ENCODE peak calls at places on chromosomes 16 and 17, in seven cellular contexts. W is Caco-2, H is tibial artery, F is bronchial epithelial cell, T is GM23338, P is testis, S is right lobe of liver. U is an unnamed sample.
A peak's percentile ranks its signal among the peaks of the same experiment; 100 is the strongest.

GRCh38 chr17:17605083-17605746 is 13.7 kb upstream of the PEMT start:
- DNase-seq in W (no peak), H (no peak), F (no peak), T (no peak), P (no peak), S (no peak), U (no peak)

GRCh38 chr17:47915667-47916242 is 19.7 kb downstream of the SP2 start:
- DNase-seq in W (no peak), H (no peak), F (peak; percentile 34), T (no peak), P (peak; percentile 45), S (no peak), U (no peak)

GRCh38 chr17:35536664-35537160 is 766 bp downstream of the SLFN12L start:
- DNase-seq in W (no peak), H (no peak), F (no peak), T (no peak), P (no peak), S (no peak), U (no peak)

GRCh38 chr17:78875738-78876597 is 27.0 kb downstream of the CEP295NL start:
- DNase-seq in W (no peak), H (no peak), F (no peak), T (no peak), P (no peak), S (no peak), U (no peak)

GRCh38 chr17:74212262-74212912 is 984 bp upstream of the TTYH2 start:
- DNase-seq in W (peak; percentile 30), H (no peak), F (no peak), T (peak; percentile 62), P (peak; percentile 42), S (no peak), U (no peak)

GRCh38 chr17:6052926-6053325 is 17.3 kb upstream of the WSCD1 start:
- DNase-seq in W (no peak), H (no peak), F (peak; percentile 35), T (no peak), P (no peak), S (no peak), U (no peak)

GRCh38 chr16:5604770-5605169 is 507.2 kb upstream of the EEF2KMT start:
- DNase-seq in W (peak; percentile 16), H (no peak), F (no peak), T (peak; percentile 46), P (no peak), S (no peak), U (no peak)

GRCh38 chr16:58614212-58614611 is 15.4 kb downstream of the CNOT1 start:
- DNase-seq in W (no peak), H (no peak), F (no peak), T (no peak), P (no peak), S (no peak), U (no peak)

GRCh38 chr16:53054670-53055485 is at the start of gene CHD9:
- DNase-seq in W (peak; percentile 92), H (peak; percentile 90), F (peak; percentile 52), T (peak; percentile 94), P (peak; percentile 87), S (peak; percentile 89), U (no peak)

GRCh38 chr17:3658784-3659449 is 9.5 kb downstream of the TAX1BP3 start:
- DNase-seq in W (no peak), H (no peak), F (no peak), T (no peak), P (no peak), S (no peak), U (no peak)

GRCh38 chr16:2162676-2163118 is 7.1 kb downstream of the TRAF7 start:
- DNase-seq in W (no peak), H (no peak), F (no peak), T (no peak), P (no peak), S (no peak), U (no peak)

GRCh38 chr16:2161911-2162310 is 6.3 kb downstream of the TRAF7 start:
- DNase-seq in W (no peak), H (no peak), F (no peak), T (no peak), P (no peak), S (no peak), U (no peak)

GRCh38 chr16:2159052-2159838 is 3.7 kb downstream of the TRAF7 start:
- DNase-seq in W (no peak), H (peak; percentile 80), F (no peak), T (no peak), P (peak; percentile 52), S (peak; percentile 89), U (no peak)

GRCh38 chr16:2163211-2163881 is 7.8 kb downstream of the TRAF7 start:
- DNase-seq in W (no peak), H (no peak), F (peak; percentile 78), T (no peak), P (no peak), S (no peak), U (no peak)

DNA sequence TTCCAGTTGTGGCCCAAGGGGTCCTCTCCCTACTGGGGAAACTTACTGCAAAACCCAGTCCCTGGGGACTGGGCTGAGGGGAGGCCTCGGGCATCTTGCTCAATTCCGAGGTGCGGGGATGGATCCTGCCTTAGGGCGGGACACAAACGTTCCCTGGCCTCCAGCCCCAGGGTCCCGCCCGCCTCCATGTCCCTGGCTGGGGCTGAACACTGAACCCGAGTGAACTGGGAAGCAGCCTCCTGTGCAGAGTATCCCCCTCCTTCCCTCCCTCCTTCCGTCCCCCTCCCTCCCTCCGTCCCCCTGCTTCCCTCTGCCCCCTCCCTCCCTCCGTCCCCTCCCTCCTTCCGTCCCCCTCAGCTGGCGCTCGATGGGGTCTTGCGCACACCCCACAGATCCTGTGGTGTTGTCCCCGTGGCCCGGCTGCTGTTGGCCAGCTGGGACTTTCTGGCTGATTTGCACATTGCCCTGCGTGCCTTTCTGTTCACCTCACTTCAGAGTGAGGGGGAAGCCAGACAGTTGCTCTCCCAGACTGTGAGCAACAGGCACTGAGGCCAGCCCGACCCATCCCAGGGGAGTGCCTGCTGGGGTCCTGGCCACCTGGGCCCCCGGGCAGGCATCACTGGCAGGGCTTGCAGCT is 5.5 kb downstream of the TRAF7 start:
- DNase-seq in W (no peak), H (no peak), F (no peak), T (no peak), P (peak; percentile 70), S (peak; percentile 76), U (no peak)
- H3K4me3 ChIP-seq in W (no peak overlapping the region), H (no peak overlapping the region), F (no peak overlapping the region), T (no peak overlapping the region), P (no peak overlapping the region), S (no peak overlapping the region), U (no peak overlapping the region)

DNA sequence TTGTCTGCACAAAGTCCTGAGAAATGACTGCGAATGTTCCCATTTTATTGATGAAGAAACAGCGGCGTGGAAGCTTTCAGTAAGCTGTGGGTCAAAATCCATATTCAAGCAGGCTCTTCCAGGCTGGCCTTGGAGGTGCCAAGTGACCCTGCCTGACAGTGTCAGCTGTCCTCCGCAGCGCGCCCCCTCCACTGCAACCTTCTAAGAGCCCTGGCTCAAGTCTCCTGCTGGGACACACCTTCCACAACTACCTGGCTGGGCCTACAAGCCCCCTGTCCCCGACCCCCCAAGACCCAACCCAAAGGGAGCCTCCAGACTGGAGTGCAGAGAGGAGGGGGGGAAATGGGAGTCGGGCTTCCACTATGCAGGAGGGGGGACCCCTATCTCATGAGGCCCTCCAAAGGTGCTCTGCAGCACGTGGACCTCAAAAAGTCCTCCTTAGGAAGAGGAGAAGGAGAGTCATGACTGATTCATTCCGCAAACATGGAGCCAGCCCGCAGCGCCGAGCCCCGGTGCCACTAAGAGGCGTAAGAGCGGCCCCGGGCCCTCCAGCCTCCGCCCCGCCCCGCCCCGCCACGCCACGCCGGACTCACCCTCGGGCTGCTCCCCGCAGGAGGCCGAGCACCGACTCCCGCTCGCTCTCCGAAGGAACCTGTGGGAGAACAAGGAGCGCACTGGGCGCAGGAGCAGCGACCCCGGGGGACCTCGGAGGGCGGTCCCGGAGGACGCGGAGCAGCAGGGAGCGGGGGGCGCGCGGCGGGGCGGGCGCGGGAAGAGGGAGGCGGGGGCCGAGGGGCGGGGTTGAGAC is 574 bp downstream of the MPP3 start:
- DNase-seq in W (peak; percentile 60), H (peak; percentile 77), F (peak; percentile 73), T (peak; percentile 54), P (peak; percentile 43), S (peak; percentile 59), U (peak; percentile 3)
- H3K4me3 ChIP-seq in W (peak overlapping the region; percentile 59), H (peak overlapping the region; percentile 68), F (peak overlapping the region; percentile 54), T (peak overlapping the region; percentile 88), P (peak overlapping the region; percentile 69), S (peak overlapping the region; percentile 61), U (peak overlapping the region; percentile 71)

GRCh38 chr17:62666801-62667591 is 39.5 kb downstream of the MRC2 start:
- DNase-seq in W (no peak), H (peak; percentile 59), F (no peak), T (no peak), P (no peak), S (no peak), U (no peak)
- H3K4me3 ChIP-seq in W (no peak overlapping the region), H (no peak overlapping the region), F (no peak overlapping the region), T (no peak overlapping the region), P (no peak overlapping the region), S (no peak overlapping the region), U (no peak overlapping the region)

GRCh38 chr16:72926671-72927070 is 121.3 kb downstream of the ZFHX3 start:
- DNase-seq in W (no peak), H (no peak), F (no peak), T (no peak), P (no peak), S (no peak), U (no peak)
- H3K4me3 ChIP-seq in W (no peak overlapping the region), H (no peak overlapping the region), F (no peak overlapping the region), T (no peak overlapping the region), P (no peak overlapping the region), S (no peak overlapping the region), U (no peak overlapping the region)

U was measured in AG04449.